ENCODE peak calls at places on chromosome 5, in five cellular contexts. N, H, Y, I and S are unnamed samples.
A peak's percentile ranks its signal among the peaks of the same experiment; 100 is the strongest.

GRCh38 chr5:148640471-148640870 is 13.9 kb downstream of the HTR4 start:
- DNase-seq in N (no peak), H (no peak), Y (no peak), I (no peak), S (no peak)

GRCh38 chr5:54520438-54520846 is 2.9 kb downstream of the SNX18 start:
- DNase-seq in N (no peak), H (no peak), Y (no peak), I (no peak), S (no peak)

GRCh38 chr5:73692166-73692640 is 66.2 kb downstream of the ARHGEF28 start:
- DNase-seq in N (no peak), H (no peak), Y (no peak), I (no peak), S (no peak)

GRCh38 chr5:54793612-54794436 is 191.6 kb downstream of the ESM1 start:
- DNase-seq in N (no peak), H (no peak), Y (no peak), I (no peak), S (no peak)

GRCh38 chr5:9034671-9035070 is 511.2 kb downstream of the SEMA5A start:
- DNase-seq in N (no peak), H (no peak), Y (no peak), I (no peak), S (no peak)

GRCh38 chr5:77993799-77994318 is 217.7 kb upstream of the TBCA start:
- DNase-seq in N (no peak), H (no peak), Y (no peak), I (no peak), S (peak; percentile 78)

GRCh38 chr5:154308457-154309360 is 118.2 kb downstream of the GALNT10 start:
- DNase-seq in N (no peak), H (no peak), Y (no peak), I (no peak), S (no peak)

GRCh38 chr5:176743136-176743827 is 67.1 kb upstream of the UNC5A start:
- DNase-seq in N (no peak), H (peak; percentile 54), Y (no peak), I (no peak), S (no peak)

GRCh38 chr5:137119321-137119720 is 379.8 kb downstream of the SPOCK1 start:
- DNase-seq in N (no peak), H (no peak), Y (no peak), I (no peak), S (no peak)

GRCh38 chr5:128674837-128675446 is 136.9 kb upstream of the FBN2 start:
- DNase-seq in N (no peak), H (no peak), Y (no peak), I (no peak), S (no peak)

GRCh38 chr5:16983022-16983639 is 47.0 kb upstream of the MYO10 start:
- DNase-seq in N (no peak), H (no peak), Y (no peak), I (no peak), S (no peak)

GRCh38 chr5:147921134-147921533 is 14.8 kb upstream of the C5orf46 start:
- DNase-seq in N (no peak), H (no peak), Y (no peak), I (no peak), S (no peak)

GRCh38 chr5:167696558-167697314 is 594.7 kb upstream of the WWC1 start:
- DNase-seq in N (no peak), H (no peak), Y (no peak), I (no peak), S (no peak)

GRCh38 chr5:144072518-144072927 is 97.9 kb downstream of the YIPF5 start:
- DNase-seq in N (no peak), H (no peak), Y (no peak), I (no peak), S (no peak)

GRCh38 chr5:33713087-33713486 is 178.7 kb downstream of the ADAMTS12 start:
- DNase-seq in N (no peak), H (no peak), Y (no peak), I (peak; percentile 42), S (no peak)

GRCh38 chr5:36938129-36938528 is 61.6 kb downstream of the NIPBL start:
- DNase-seq in N (no peak), H (no peak), Y (no peak), I (no peak), S (no peak)
- H3K4me3 ChIP-seq in N (no peak overlapping the region), H (no peak overlapping the region), Y (no peak overlapping the region), I (no peak overlapping the region), S (no peak overlapping the region)

GRCh38 chr5:65061974-65062353 is 293.2 kb downstream of the CWC27 start:
- DNase-seq in N (no peak), H (no peak), Y (no peak), I (no peak), S (no peak)

GRCh38 chr5:65061250-65061973 is 292.7 kb downstream of the CWC27 start:
- DNase-seq in N (no peak), H (peak; percentile 83), Y (no peak), I (no peak), S (no peak)

GRCh38 chr5:65059681-65060598 is 291.2 kb downstream of the CWC27 start:
- DNase-seq in N (no peak), H (no peak), Y (no peak), I (no peak), S (no peak)

GRCh38 chr5:65065112-65065511 is 296.4 kb downstream of the CWC27 start:
- DNase-seq in N (no peak), H (no peak), Y (no peak), I (no peak), S (no peak)

DNA sequence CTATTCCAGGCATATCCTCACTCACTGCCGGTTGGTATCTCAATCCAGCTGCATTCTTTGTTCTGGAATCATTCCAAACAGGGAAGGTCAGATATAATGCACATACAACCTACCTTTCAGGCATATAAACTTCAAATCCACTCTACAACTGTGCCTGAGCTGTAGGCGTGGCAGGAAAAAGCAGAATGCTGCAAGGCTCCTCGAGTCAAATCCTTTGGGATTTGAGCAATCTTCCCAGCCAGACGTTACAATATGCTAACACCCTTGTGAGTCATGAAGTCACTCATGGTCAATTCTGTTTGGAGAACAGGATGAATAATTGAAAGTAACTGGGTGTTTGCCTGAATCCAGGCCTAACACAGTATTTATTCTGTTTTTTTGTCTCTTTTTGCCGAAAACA is 294.0 kb downstream of the CWC27 start:
- DNase-seq in N (peak; percentile 52), H (no peak), Y (no peak), I (no peak), S (no peak)
- H3K4me3 ChIP-seq in N (no peak overlapping the region), H (no peak overlapping the region), Y (no peak overlapping the region), I (no peak overlapping the region), S (no peak overlapping the region)

GRCh38 chr5:178995341-178995690 is 196 bp upstream of the GRM6 start:
- DNase-seq in N (no peak), H (no peak), Y (no peak), I (no peak), S (no peak)
- H3K4me3 ChIP-seq in N (no peak overlapping the region), H (no peak overlapping the region), Y (peak overlapping the region; percentile 33), I (no peak overlapping the region), S (no peak overlapping the region)

GRCh38 chr5:159913048-159913447 is 3.2 kb upstream of the ADRA1B start:
- DNase-seq in N (no peak), H (no peak), Y (no peak), I (no peak), S (no peak)

GRCh38 chr5:159910843-159911229 is 5.4 kb upstream of the ADRA1B start:
- DNase-seq in N (no peak), H (no peak), Y (no peak), I (no peak), S (no peak)

GRCh38 chr5:159911349-159911748 is 4.9 kb upstream of the ADRA1B start:
- DNase-seq in N (no peak), H (no peak), Y (no peak), I (no peak), S (no peak)

GRCh38 chr5:159913481-159913880 is 2.8 kb upstream of the ADRA1B start:
- DNase-seq in N (no peak), H (no peak), Y (no peak), I (no peak), S (no peak)

GRCh38 chr5:159912033-159912800 is 4.1 kb upstream of the ADRA1B start:
- DNase-seq in N (no peak), H (no peak), Y (no peak), I (no peak), S (no peak)
- H3K4me3 ChIP-seq in N (no peak overlapping the region), H (no peak overlapping the region), Y (no peak overlapping the region), I (no peak overlapping the region), S (no peak overlapping the region)

GRCh38 chr5:180808461-180809000 is 5.9 kb upstream of the MGAT1 start:
- DNase-seq in N (no peak), H (no peak), Y (no peak), I (no peak), S (no peak)

GRCh38 chr5:180807654-180808414 is 5.2 kb upstream of the MGAT1 start:
- DNase-seq in N (no peak), H (no peak), Y (no peak), I (no peak), S (no peak)

GRCh38 chr5:180803181-180804128 is 849 bp upstream of the MGAT1 start:
- DNase-seq in N (peak; percentile 90), H (peak; percentile 98), Y (peak; percentile 73), I (peak; percentile 87), S (no peak)

GRCh38 chr5:180804129-180804601 is 1.6 kb upstream of the MGAT1 start:
- DNase-seq in N (peak; percentile 68), H (peak; percentile 89), Y (no peak), I (no peak), S (no peak)

DNA sequence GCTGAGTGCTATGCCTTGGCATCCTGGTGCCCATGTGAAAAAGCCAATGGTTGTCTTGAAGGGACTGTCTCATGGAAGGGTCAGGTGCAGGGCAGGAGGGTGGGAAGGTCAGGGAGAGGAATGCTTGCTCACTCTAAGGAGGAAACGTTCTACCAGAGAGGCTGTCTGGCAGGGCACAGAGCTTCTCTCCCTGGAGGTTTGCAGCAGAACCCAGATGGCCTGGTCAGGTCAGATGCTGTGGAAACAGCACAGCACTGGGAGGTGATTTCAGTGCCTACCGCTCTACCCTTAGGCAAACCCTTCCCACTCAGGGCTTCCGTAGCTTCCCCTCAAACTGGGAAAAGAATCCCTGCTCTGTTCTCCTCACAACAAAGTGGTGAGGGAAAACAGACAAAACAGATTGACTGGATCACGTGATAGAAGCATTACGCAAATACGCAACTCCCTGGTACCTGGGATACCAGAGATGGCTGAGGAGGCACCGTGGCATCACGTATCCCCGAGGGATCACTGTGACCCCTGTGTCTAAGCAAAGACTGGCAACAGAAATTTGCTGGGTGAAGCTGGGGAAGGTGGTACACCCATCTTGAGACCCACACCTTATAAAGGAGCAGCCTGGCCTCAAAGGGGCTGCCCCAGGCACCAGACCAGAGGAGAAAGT is 3.9 kb upstream of the MGAT1 start:
- DNase-seq in N (peak; percentile 14), H (no peak), Y (no peak), I (no peak), S (no peak)
- H3K4me3 ChIP-seq in N (no peak overlapping the region), H (no peak overlapping the region), Y (peak overlapping the region; percentile 77), I (peak overlapping the region; percentile 65), S (peak overlapping the region; percentile 89)

GRCh38 chr5:142235870-142236672 is 88.8 kb downstream of the SPRY4 start:
- DNase-seq in N (no peak), H (no peak), Y (no peak), I (no peak), S (no peak)
- H3K4me3 ChIP-seq in N (no peak overlapping the region), H (no peak overlapping the region), Y (no peak overlapping the region), I (no peak overlapping the region), S (no peak overlapping the region)

GRCh38 chr5:14727428-14727865 is 62.9 kb downstream of the OTULIN start:
- DNase-seq in N (peak; percentile 89), H (peak; percentile 92), Y (peak; percentile 71), I (no peak), S (peak; percentile 87)
- H3K4me3 ChIP-seq in N (no peak overlapping the region), H (no peak overlapping the region), Y (no peak overlapping the region), I (no peak overlapping the region), S (no peak overlapping the region)

GRCh38 chr5:161545701-161546462 is 643 bp downstream of the GABRB2 start:
- DNase-seq in N (no peak), H (no peak), Y (no peak), I (no peak), S (no peak)
- H3K4me3 ChIP-seq in N (peak overlapping the region; percentile 81), H (no peak overlapping the region), Y (peak overlapping the region; percentile 62), I (peak overlapping the region; percentile 37), S (peak overlapping the region; percentile 64)